ENCODE peak calls at places on chromosomes 6 and 20, in ten cellular contexts. T is IMR-90; O is activated T-helper 1 cell treated with anti-CD3 and anti-CD28 coated beads, Interleukin-12 subunit alpha, Interleukin-12 subunit beta, Interleukin-2, Interleukin-4 antibody, amounts not matched to agents 30 ng/mL and 10 ng/mL and 1 ng/mL, durations not matched to agents 14 hours and 24 hours and 36 hours; E is stomach; F is iris pigment epithelial cell; W is NCI-H1417; X is cardiac muscle cell; J is bronchial epithelial cell; P is ELR; A is H7. G is an unnamed sample.

GRCh38 chr20:58458342-58459057 is 56.7 kb downstream of the APCDD1L start:
- DNase-seq in T (peak; percentile 76), O (no peak), E (no peak), F (peak; percentile 75), W (no peak), X (no peak), J (peak; percentile 60), P (peak; percentile 84), A (no peak), G (no peak)

GRCh38 chr20:25294459-25295385 is 46.8 kb downstream of the PYGB start:
- DNase-seq in T (peak; percentile 52), O (peak; percentile 35), E (peak; percentile 44), F (peak; percentile 49), W (peak; percentile 12), X (peak; percentile 79), J (no peak), P (peak; percentile 73), A (peak; percentile 98), G (peak; percentile 75)

GRCh38 chr6:30599625-30600324 is 17.3 kb downstream of the PPP1R10 start:
- DNase-seq in T (no peak), O (no peak), E (no peak), F (no peak), W (no peak), X (no peak), J (no peak), P (no peak), A (no peak), G (no peak)

GRCh38 chr6:43768983-43769525 is 957 bp upstream of the VEGFA start:
- DNase-seq in T (peak; percentile 91), O (no peak), E (no peak), F (peak; percentile 48), W (no peak), X (no peak), J (no peak), P (peak; percentile 58), A (no peak), G (no peak)

GRCh38 chr6:2072450-2072849 is 173.0 kb downstream of the GMDS start:
- DNase-seq in T (peak; percentile 15), O (no peak), E (no peak), F (peak; percentile 3), W (no peak), X (no peak), J (no peak), P (no peak), A (no peak), G (no peak)

GRCh38 chr6:44594471-44594870 is 207.0 kb downstream of the CDC5L start:
- DNase-seq in T (no peak), O (no peak), E (no peak), F (no peak), W (no peak), X (peak; percentile 25), J (no peak), P (no peak), A (peak; percentile 48), G (no peak)

GRCh38 chr6:69019832-69020231 is 384.8 kb downstream of the ADGRB3 start:
- DNase-seq in T (peak; percentile 20), O (no peak), E (no peak), F (peak; percentile 50), W (no peak), X (no peak), J (no peak), P (peak; percentile 92), A (no peak), G (no peak)

GRCh38 chr20:51275816-51276215 is 252.9 kb upstream of the KCNG1 start:
- DNase-seq in T (peak; percentile 39), O (no peak), E (no peak), F (peak; percentile 18), W (no peak), X (no peak), J (no peak), P (peak; percentile 65), A (no peak), G (no peak)

GRCh38 chr6:124869412-124869811 is 92.8 kb upstream of the RNF217 start:
- DNase-seq in T (peak; percentile 29), O (no peak), E (no peak), F (peak; percentile 37), W (no peak), X (no peak), J (no peak), P (no peak), A (no peak), G (no peak)

GRCh38 chr20:62990306-62990825 is 16.4 kb downstream of the BHLHE23 start:
- DNase-seq in T (no peak), O (no peak), E (no peak), F (no peak), W (no peak), X (no peak), J (no peak), P (no peak), A (no peak), G (no peak)

GRCh38 chr6:32941412-32941784 is 570 bp upstream of the HLA-DMB start:
- DNase-seq in T (no peak), O (peak; percentile 47), E (no peak), F (no peak), W (peak; percentile 53), X (no peak), J (no peak), P (no peak), A (no peak), G (no peak)

GRCh38 chr6:162055365-162055764 is 672.2 kb downstream of the PRKN start:
- DNase-seq in T (no peak), O (no peak), E (no peak), F (no peak), W (no peak), X (no peak), J (no peak), P (no peak), A (peak; percentile 12), G (no peak)

GRCh38 chr20:23159256-23159922 is 73.3 kb upstream of the CD93 start:
- DNase-seq in T (no peak), O (no peak), E (peak; percentile 25), F (no peak), W (peak; percentile 19), X (no peak), J (no peak), P (no peak), A (no peak), G (peak; percentile 56)

GRCh38 chr6:44010411-44011349 is 116.6 kb downstream of the MRPL14 start:
- DNase-seq in T (peak; percentile 100), O (no peak), E (no peak), F (peak; percentile 73), W (peak; percentile 92), X (peak; percentile 74), J (peak; percentile 87), P (peak; percentile 99), A (no peak), G (no peak)

GRCh38 chr20:46056970-46057855 is 28.2 kb downstream of the SLC12A5 start:
- DNase-seq in T (peak; percentile 42), O (no peak), E (no peak), F (peak; percentile 41), W (no peak), X (peak; percentile 86), J (no peak), P (peak; percentile 43), A (peak; percentile 94), G (peak; percentile 45)